ENCODE peak calls at places on chromosome 11, in seven cellular contexts. One of them, this sample, is unnamed.

GRCh38 chr11:65445101-65445603 is 22.6 kb downstream of the NEAT1 start:
- DNase-seq in BE2C: no peak
- DNase-seq in GM23338: no peak
- DNase-seq in mammary epithelial cell: peak
- DNase-seq in fibroblast of lung: no peak
- DNase-seq in neural progenitor cell: no peak
- DNase-seq in neuronal stem cell: no peak
- DNase-seq in this sample: no peak

GRCh38 chr11:6623391-6624363 is 4.5 kb upstream of the TPP1 start:
- DNase-seq in GM23338: no peak
- DNase-seq in BE2C: no peak
- DNase-seq in fibroblast of lung: no peak
- DNase-seq in neuronal stem cell: no peak
- DNase-seq in mammary epithelial cell: no peak
- DNase-seq in neural progenitor cell: no peak
- DNase-seq in this sample: no peak

GRCh38 chr11:36055356-36055755 is 111.5 kb downstream of the LDLRAD3 start:
- DNase-seq in neuronal stem cell: no peak
- DNase-seq in BE2C: no peak
- DNase-seq in GM23338: no peak
- DNase-seq in fibroblast of lung: no peak
- DNase-seq in neural progenitor cell: no peak
- DNase-seq in mammary epithelial cell: no peak
- DNase-seq in this sample: no peak

GRCh38 chr11:2759228-2760195 is 59.7 kb upstream of the KCNQ1OT1 start:
- DNase-seq in GM23338: no peak
- DNase-seq in fibroblast of lung: no peak
- DNase-seq in BE2C: no peak
- DNase-seq in mammary epithelial cell: no peak
- DNase-seq in neuronal stem cell: no peak
- DNase-seq in neural progenitor cell: no peak
- DNase-seq in this sample: no peak

GRCh38 chr11:66906077-66906929 is 49.4 kb downstream of the LRFN4 start:
- DNase-seq in mammary epithelial cell: peak
- DNase-seq in BE2C: no peak
- DNase-seq in neuronal stem cell: no peak
- DNase-seq in fibroblast of lung: peak
- DNase-seq in GM23338: no peak
- DNase-seq in neural progenitor cell: peak
- DNase-seq in this sample: no peak

GRCh38 chr11:1348748-1349073 is 39.3 kb upstream of the TOLLIP start:
- DNase-seq in GM23338: no peak
- DNase-seq in fibroblast of lung: no peak
- DNase-seq in neural progenitor cell: no peak
- DNase-seq in mammary epithelial cell: no peak
- DNase-seq in neuronal stem cell: no peak
- DNase-seq in BE2C: no peak
- DNase-seq in this sample: no peak

GRCh38 chr11:69131644-69132300 is 24.0 kb upstream of the SMIM38 start:
- DNase-seq in fibroblast of lung: peak
- DNase-seq in mammary epithelial cell: peak
- DNase-seq in neural progenitor cell: peak
- DNase-seq in BE2C: peak
- DNase-seq in GM23338: peak
- DNase-seq in neuronal stem cell: peak
- DNase-seq in this sample: peak

GRCh38 chr11:19978668-19979518 is 181.4 kb downstream of the DBX1 start:
- DNase-seq in BE2C: no peak
- DNase-seq in mammary epithelial cell: peak
- DNase-seq in neuronal stem cell: no peak
- DNase-seq in fibroblast of lung: peak
- DNase-seq in neural progenitor cell: no peak
- DNase-seq in GM23338: no peak
- DNase-seq in this sample: no peak

GRCh38 chr11:12243511-12243910 is 133.1 kb downstream of the MICAL2 start:
- DNase-seq in mammary epithelial cell: no peak
- DNase-seq in BE2C: no peak
- DNase-seq in fibroblast of lung: no peak
- DNase-seq in GM23338: no peak
- DNase-seq in neural progenitor cell: no peak
- DNase-seq in neuronal stem cell: no peak
- DNase-seq in this sample: no peak

GRCh38 chr11:122024278-122024677 is 91.7 kb downstream of the BLID start:
- DNase-seq in neural progenitor cell: no peak
- DNase-seq in fibroblast of lung: no peak
- DNase-seq in neuronal stem cell: no peak
- DNase-seq in GM23338: no peak
- DNase-seq in mammary epithelial cell: no peak
- DNase-seq in BE2C: no peak
- DNase-seq in this sample: no peak

GRCh38 chr11:46050652-46051051 is 70.6 kb downstream of the PHF21A start:
- DNase-seq in BE2C: no peak
- DNase-seq in fibroblast of lung: no peak
- DNase-seq in neural progenitor cell: no peak
- DNase-seq in GM23338: no peak
- DNase-seq in neuronal stem cell: no peak
- DNase-seq in mammary epithelial cell: no peak
- DNase-seq in this sample: no peak

GRCh38 chr11:65415499-65416340 is 6.9 kb upstream of the NEAT1 start:
- DNase-seq in BE2C: no peak
- DNase-seq in neural progenitor cell: peak
- DNase-seq in fibroblast of lung: no peak
- DNase-seq in mammary epithelial cell: no peak
- DNase-seq in GM23338: no peak
- DNase-seq in neuronal stem cell: no peak
- DNase-seq in this sample: no peak

GRCh38 chr11:65077466-65077865 is 6.4 kb downstream of the CDCA5 start:
- DNase-seq in neuronal stem cell: no peak
- DNase-seq in fibroblast of lung: no peak
- DNase-seq in mammary epithelial cell: no peak
- DNase-seq in BE2C: no peak
- DNase-seq in neural progenitor cell: no peak
- DNase-seq in GM23338: no peak
- DNase-seq in this sample: no peak

GRCh38 chr11:78063440-78064181 is at the start of gene THRSP:
- DNase-seq in neuronal stem cell: no peak
- DNase-seq in fibroblast of lung: no peak
- DNase-seq in neural progenitor cell: no peak
- DNase-seq in GM23338: no peak
- DNase-seq in mammary epithelial cell: no peak
- DNase-seq in BE2C: no peak
- DNase-seq in this sample: peak

DNA sequence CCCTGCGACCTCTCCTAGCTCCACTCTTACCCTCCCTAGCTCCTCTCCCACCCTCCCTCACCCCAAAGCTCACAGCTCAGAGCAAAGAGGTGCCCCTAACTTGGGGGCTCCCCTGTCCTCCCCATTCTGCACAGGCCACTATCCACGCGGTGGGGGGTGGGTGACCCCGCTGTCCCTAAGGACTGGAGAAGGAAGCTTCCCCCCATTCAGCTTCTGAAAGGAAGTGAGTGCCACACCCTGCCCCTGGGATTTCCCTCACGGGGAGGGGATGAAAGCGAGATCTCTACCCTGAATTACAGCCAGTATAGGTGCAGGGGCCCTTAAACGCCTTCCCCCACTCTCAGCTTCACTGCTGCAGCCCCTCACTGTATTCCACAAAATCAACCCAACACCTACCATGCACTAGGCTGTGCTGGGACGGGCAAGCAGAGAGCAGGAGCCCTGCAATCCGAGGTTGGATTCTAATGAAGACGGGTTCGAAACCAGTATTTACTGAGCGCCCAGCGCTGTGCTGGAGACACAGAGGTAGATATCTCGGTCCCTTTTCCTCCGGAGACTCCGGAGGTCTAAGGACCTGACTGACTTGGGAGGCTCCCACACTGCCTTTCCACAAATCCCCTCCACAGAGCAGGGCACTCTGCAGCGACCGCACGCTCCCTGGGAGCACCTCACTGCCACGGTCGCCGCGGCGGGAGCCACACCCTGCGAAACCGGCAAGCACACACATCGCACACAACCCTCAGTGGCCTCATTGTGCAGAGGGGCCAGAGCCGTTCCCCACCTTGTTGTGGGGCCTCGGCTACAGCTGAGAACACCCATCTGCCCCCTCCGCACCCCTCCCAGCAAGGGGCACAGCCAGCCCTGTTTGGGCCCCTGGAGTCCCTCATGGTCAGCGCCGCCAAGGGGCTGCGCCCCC is 1.8 kb downstream of the AHNAK start:
- DNase-seq in BE2C: no peak
- DNase-seq in mammary epithelial cell: no peak
- DNase-seq in neuronal stem cell: no peak
- DNase-seq in GM23338: no peak
- DNase-seq in neural progenitor cell: peak
- DNase-seq in fibroblast of lung: no peak
- DNase-seq in this sample: no peak
- H3K4me3 ChIP-seq in BE2C: peak
- H3K4me3 ChIP-seq in mammary epithelial cell: peak
- H3K4me3 ChIP-seq in neuronal stem cell: peak
- H3K4me3 ChIP-seq in GM23338: peak
- H3K4me3 ChIP-seq in neural progenitor cell: peak
- H3K4me3 ChIP-seq in fibroblast of lung: peak
- H3K4me3 ChIP-seq in this sample: peak

GRCh38 chr11:42112896-42113295 is 653.4 kb upstream of the LRRC4C start:
- DNase-seq in fibroblast of lung: no peak
- DNase-seq in BE2C: no peak
- DNase-seq in mammary epithelial cell: no peak
- DNase-seq in neural progenitor cell: peak
- DNase-seq in GM23338: no peak
- DNase-seq in neuronal stem cell: no peak
- DNase-seq in this sample: no peak
- H3K4me3 ChIP-seq in fibroblast of lung: no peak
- H3K4me3 ChIP-seq in BE2C: no peak
- H3K4me3 ChIP-seq in mammary epithelial cell: no peak
- H3K4me3 ChIP-seq in neural progenitor cell: no peak
- H3K4me3 ChIP-seq in GM23338: no peak
- H3K4me3 ChIP-seq in neuronal stem cell: no peak
- H3K4me3 ChIP-seq in this sample: no peak

GRCh38 chr11:130070829-130071205 is 1.1 kb downstream of the APLP2 start:
- DNase-seq in fibroblast of lung: peak
- DNase-seq in neural progenitor cell: peak
- DNase-seq in BE2C: no peak
- DNase-seq in GM23338: peak
- DNase-seq in neuronal stem cell: no peak
- DNase-seq in mammary epithelial cell: peak
- DNase-seq in this sample: no peak

GRCh38 chr11:130068986-130069683 is 559 bp upstream of the APLP2 start:
- DNase-seq in BE2C: no peak
- DNase-seq in GM23338: peak
- DNase-seq in fibroblast of lung: peak
- DNase-seq in neuronal stem cell: no peak
- DNase-seq in neural progenitor cell: peak
- DNase-seq in mammary epithelial cell: peak
- DNase-seq in this sample: no peak

GRCh38 chr11:130070109-130070828 is 575 bp downstream of the APLP2 start:
- DNase-seq in fibroblast of lung: peak
- DNase-seq in GM23338: peak
- DNase-seq in mammary epithelial cell: peak
- DNase-seq in neural progenitor cell: peak
- DNase-seq in neuronal stem cell: no peak
- DNase-seq in BE2C: peak
- DNase-seq in this sample: no peak

GRCh38 chr11:130069684-130070108 is at the start of gene APLP2:
- DNase-seq in mammary epithelial cell: peak
- DNase-seq in fibroblast of lung: peak
- DNase-seq in neural progenitor cell: peak
- DNase-seq in neuronal stem cell: peak
- DNase-seq in BE2C: peak
- DNase-seq in GM23338: peak
- DNase-seq in this sample: peak

DNA sequence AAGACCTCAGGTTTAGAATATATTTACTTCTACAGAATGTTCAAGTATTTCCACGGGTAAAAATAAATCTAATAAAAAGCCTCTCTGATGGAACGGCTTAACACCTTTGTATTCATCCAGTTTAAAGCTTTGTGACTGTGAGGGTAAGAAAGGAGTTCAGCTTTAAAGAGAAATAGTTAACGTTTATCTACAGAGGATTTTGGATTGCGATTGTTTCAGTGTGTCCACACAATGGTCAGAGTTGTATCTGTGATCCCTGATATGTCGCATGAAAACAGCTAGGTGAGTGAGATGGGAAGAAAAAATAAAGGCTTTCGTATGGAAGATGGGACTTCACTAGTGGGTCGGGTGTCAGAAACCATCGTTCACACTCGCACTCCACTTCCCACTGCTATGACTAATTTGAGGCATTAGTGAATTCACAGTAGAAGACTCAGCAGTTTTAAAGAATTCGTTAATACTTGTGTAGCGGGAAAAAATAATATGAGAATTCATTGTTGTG is 1.6 kb downstream of the APLP2 start:
- DNase-seq in neural progenitor cell: no peak
- DNase-seq in GM23338: no peak
- DNase-seq in mammary epithelial cell: peak
- DNase-seq in fibroblast of lung: peak
- DNase-seq in BE2C: no peak
- DNase-seq in neuronal stem cell: no peak
- DNase-seq in this sample: no peak
- H3K4me3 ChIP-seq in neural progenitor cell: peak
- H3K4me3 ChIP-seq in GM23338: peak
- H3K4me3 ChIP-seq in mammary epithelial cell: peak
- H3K4me3 ChIP-seq in fibroblast of lung: peak
- H3K4me3 ChIP-seq in BE2C: peak
- H3K4me3 ChIP-seq in neuronal stem cell: peak
- H3K4me3 ChIP-seq in this sample: peak

GRCh38 chr11:92153542-92153941 is 71.1 kb upstream of the FAT3 start:
- DNase-seq in mammary epithelial cell: no peak
- DNase-seq in neuronal stem cell: no peak
- DNase-seq in GM23338: no peak
- DNase-seq in fibroblast of lung: no peak
- DNase-seq in neural progenitor cell: no peak
- DNase-seq in BE2C: no peak
- DNase-seq in this sample: no peak

GRCh38 chr11:92152245-92152644 is 72.4 kb upstream of the FAT3 start:
- DNase-seq in fibroblast of lung: no peak
- DNase-seq in GM23338: peak
- DNase-seq in neuronal stem cell: no peak
- DNase-seq in BE2C: peak
- DNase-seq in neural progenitor cell: no peak
- DNase-seq in mammary epithelial cell: no peak
- DNase-seq in this sample: no peak

GRCh38 chr11:92149996-92150395 is 74.6 kb upstream of the FAT3 start:
- DNase-seq in neural progenitor cell: peak
- DNase-seq in neuronal stem cell: no peak
- DNase-seq in fibroblast of lung: peak
- DNase-seq in BE2C: no peak
- DNase-seq in mammary epithelial cell: no peak
- DNase-seq in GM23338: peak
- DNase-seq in this sample: no peak

GRCh38 chr11:92159931-92160330 is 64.7 kb upstream of the FAT3 start:
- DNase-seq in GM23338: no peak
- DNase-seq in mammary epithelial cell: no peak
- DNase-seq in neural progenitor cell: no peak
- DNase-seq in fibroblast of lung: no peak
- DNase-seq in neuronal stem cell: no peak
- DNase-seq in BE2C: no peak
- DNase-seq in this sample: no peak

DNA sequence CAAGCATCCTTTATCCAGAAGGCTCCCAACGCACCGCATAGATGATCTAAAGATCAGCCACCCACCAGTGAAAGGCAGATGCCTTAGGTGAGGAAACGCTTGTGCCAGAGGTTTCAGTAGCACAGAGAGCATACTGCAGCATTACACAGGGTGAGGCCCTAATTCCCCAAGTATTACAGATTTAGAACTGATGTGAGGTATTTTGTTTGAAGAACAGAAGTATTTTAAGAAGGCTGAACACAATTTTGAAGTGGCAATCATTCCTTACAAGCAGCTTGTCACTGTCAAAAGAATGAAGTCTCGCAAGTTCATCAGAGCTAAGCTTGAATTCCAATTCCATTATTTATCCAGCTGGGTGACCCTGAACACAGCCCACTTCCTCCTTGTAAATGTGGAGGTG is 70.0 kb upstream of the FAT3 start:
- DNase-seq in mammary epithelial cell: no peak
- DNase-seq in BE2C: no peak
- DNase-seq in fibroblast of lung: no peak
- DNase-seq in GM23338: no peak
- DNase-seq in neural progenitor cell: no peak
- DNase-seq in neuronal stem cell: no peak
- DNase-seq in this sample: no peak
- H3K4me3 ChIP-seq in mammary epithelial cell: no peak
- H3K4me3 ChIP-seq in BE2C: no peak
- H3K4me3 ChIP-seq in fibroblast of lung: no peak
- H3K4me3 ChIP-seq in GM23338: no peak
- H3K4me3 ChIP-seq in neural progenitor cell: no peak
- H3K4me3 ChIP-seq in neuronal stem cell: no peak
- H3K4me3 ChIP-seq in this sample: no peak

This sample was measured in LNCaP clone FGC.